ENCODE peak calls at places on chromosomes 7 and 10, in six cellular contexts. K, V, T, C, S and W are unnamed samples.

GRCh38 chr7:510061-510481 is 9.6 kb downstream of the PDGFA start:
- DNase-seq in K (peak), V (peak), T (no peak), C (no peak), S (no peak), W (no peak)

GRCh38 chr10:48455392-48456151 is 149.1 kb downstream of the MAPK8 start:
- DNase-seq in K (peak), V (no peak), T (no peak), C (no peak), S (no peak), W (no peak)

GRCh38 chr7:32495298-32496051 is at the start of gene AVL9:
- DNase-seq in K (peak), V (peak), T (peak), C (peak), S (peak), W (peak)

GRCh38 chr7:141201145-141201885 is 127.5 kb downstream of the TMEM178B start:
- DNase-seq in K (no peak), V (no peak), T (no peak), C (no peak), S (no peak), W (no peak)

GRCh38 chr7:158648787-158649186 is 55.8 kb downstream of the NCAPG2 start:
- DNase-seq in K (no peak), V (no peak), T (no peak), C (peak), S (no peak), W (no peak)

GRCh38 chr7:116169060-116169459 is 41.3 kb upstream of the TES start:
- DNase-seq in K (no peak), V (no peak), T (no peak), C (peak), S (no peak), W (no peak)

GRCh38 chr7:98674881-98675280 is 57.8 kb downstream of the NPTX2 start:
- DNase-seq in K (no peak), V (no peak), T (no peak), C (no peak), S (no peak), W (no peak)

GRCh38 chr7:93873998-93874574 is 16.5 kb downstream of the TFPI2 start:
- DNase-seq in K (no peak), V (no peak), T (no peak), C (no peak), S (no peak), W (no peak)

GRCh38 chr10:114681542-114681941 is 23.5 kb upstream of the ABLIM1 start:
- DNase-seq in K (no peak), V (peak), T (no peak), C (peak), S (no peak), W (no peak)

GRCh38 chr7:142807855-142808460 is 37.2 kb downstream of the PRSS2 start:
- DNase-seq in K (no peak), V (no peak), T (no peak), C (peak), S (peak), W (no peak)

GRCh38 chr7:64608116-64608910 is 45.4 kb upstream of the ZNF680 start:
- DNase-seq in K (no peak), V (no peak), T (no peak), C (no peak), S (no peak), W (no peak)

DNA sequence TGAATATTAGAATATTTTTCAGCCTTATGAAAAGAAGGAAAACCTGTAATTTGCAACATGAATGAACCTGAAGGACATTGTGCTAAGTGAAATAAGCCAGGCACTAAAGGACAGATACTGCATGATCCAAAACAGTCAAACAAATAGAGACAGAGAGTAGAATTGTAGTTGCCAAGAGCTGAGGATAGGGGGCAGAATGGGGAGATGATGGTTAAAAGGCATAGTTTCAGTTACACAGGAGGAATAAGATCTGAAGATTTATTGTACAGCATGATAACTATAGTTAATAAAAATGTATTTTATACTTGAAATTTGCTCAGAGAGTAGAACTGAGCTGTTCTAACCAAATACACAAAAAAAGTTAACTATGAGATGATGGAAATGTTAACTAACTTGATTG is 149.0 kb upstream of the TMEM106B start:
- DNase-seq in K (no peak), V (no peak), T (no peak), C (no peak), S (no peak), W (no peak)
- TF ChIP-seq CTCF in K (no peak), V (no peak), T (no peak), C (peak), S (peak), W (no peak)

GRCh38 chr7:8159595-8159994 is 102.4 kb downstream of the ICA1 start:
- DNase-seq in K (no peak), V (no peak), T (no peak), C (no peak), S (no peak), W (no peak)

GRCh38 chr7:8160250-8160649 is 101.7 kb downstream of the ICA1 start:
- DNase-seq in K (no peak), V (no peak), T (no peak), C (no peak), S (no peak), W (no peak)

GRCh38 chr7:8161398-8161828 is 100.6 kb downstream of the ICA1 start:
- DNase-seq in K (no peak), V (no peak), T (no peak), C (no peak), S (no peak), W (no peak)

GRCh38 chr7:8162181-8162580 is 99.8 kb downstream of the ICA1 start:
- DNase-seq in K (no peak), V (no peak), T (no peak), C (no peak), S (no peak), W (no peak)

DNA sequence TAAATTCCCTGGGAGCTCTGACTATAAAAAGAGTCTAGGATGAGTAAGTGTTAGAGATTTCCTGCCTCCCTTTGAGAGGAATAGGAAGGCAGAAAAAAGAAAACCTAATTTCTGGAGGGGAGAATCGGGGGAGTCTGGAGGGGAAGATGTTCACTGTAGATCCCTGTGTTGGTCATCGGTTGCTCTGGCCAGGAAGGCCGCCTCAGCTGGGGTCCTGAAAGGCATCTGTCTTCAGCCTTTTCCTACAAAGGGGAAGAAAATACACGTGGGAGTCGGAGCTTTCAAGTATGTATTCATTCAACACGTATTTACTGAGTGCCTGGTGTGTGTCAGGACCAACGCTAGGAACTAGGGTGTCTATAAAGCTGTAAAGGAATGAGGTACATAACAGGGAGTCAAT is 101.2 kb downstream of the ICA1 start:
- DNase-seq in K (no peak), V (no peak), T (no peak), C (peak), S (no peak), W (no peak)
- TF ChIP-seq CTCF in K (no peak), V (no peak), T (no peak), C (no peak), S (no peak), W (no peak)

DNA sequence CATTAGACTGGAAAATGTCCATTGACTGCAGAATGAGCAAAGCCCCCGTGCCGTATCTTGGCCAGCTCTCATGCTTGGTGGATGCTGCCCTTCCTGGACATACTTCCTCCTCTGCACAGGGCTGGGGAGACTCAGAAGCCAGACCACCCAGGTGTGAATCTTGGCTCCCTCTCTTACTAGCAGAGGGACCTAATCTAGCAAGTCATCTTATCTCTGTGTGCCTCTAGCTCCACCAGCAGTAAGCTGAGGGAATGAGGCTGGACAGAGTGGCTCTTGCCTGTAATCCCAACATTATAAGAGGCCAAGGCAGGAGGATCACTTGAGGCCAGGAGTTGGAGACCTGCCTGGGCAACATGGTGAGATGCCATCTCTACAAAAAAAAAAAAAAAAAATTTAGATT is 173.8 kb upstream of the GHITM start:
- DNase-seq in K (no peak), V (no peak), T (no peak), C (no peak), S (no peak), W (no peak)
- TF ChIP-seq CTCF in K (no peak), V (no peak), T (no peak), C (no peak), S (no peak), W (no peak)

DNA sequence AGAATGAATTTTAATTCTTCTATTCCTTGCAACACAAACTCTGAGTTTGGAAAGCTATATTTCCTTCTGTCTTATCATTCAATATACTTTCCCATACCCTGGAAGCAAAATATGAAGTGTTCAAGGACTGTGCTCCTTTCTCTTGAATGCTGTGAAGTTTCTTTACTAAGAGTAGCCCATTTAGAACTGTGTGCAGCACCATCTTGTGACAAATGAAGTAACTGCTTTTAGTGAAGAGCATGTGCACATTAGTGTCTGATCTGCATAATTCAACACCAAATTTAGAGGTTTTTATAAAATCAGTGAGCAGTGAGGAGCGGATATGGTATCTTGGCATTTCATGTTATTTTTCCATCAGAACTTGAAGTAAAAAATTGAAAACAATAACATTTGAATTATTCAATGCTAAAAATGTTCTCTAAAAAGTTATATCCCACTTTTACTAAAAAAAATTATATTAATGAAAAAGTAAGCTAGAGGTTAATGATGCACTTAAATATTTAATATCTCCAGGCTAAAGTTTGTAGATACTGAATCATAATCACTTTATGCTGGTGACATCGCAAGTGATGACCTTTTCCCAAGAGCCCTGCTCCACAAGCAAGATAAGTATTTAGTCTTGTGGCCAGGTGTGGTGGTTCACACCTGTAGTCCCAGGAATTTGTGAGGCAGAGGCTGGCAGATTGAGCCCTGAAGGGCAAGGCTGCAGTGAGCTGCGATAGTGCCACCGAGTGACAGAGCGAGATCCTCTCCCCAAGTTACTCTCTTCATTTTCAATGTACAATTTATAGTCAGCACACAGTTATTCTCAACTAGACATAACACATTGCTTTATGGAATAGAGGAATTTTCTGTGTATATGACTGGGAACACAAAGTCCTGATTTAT is 108.8 kb upstream of the PCLO start:
- DNase-seq in K (no peak), V (no peak), T (no peak), C (peak), S (peak), W (no peak)
- TF ChIP-seq CTCF in K (no peak), V (no peak), T (no peak), C (no peak), S (peak), W (no peak)

DNA sequence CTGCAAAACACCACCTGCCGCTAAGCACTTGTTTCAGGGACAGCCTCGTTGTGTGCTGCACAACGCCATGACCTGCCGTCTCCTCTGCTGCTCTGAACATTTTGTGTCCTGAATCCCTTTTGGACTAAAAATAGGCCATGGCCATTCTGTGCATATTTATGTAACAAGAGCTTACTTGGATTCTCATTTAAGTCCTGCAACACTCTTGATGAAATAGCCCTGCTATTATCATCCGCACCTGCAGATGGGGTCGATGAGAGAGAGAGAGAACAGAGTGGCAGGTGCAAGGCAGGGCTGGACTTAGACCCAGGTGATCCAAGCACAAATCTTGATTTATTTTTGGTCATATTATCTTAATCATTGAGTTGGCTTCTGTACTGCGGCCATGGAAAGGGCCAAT is 121.2 kb upstream of the PRKCQ start:
- DNase-seq in K (no peak), V (no peak), T (no peak), C (no peak), S (no peak), W (no peak)
- TF ChIP-seq CTCF in K (no peak), V (no peak), T (no peak), C (no peak), S (peak), W (no peak)

GRCh38 chr10:127145173-127145572 is 51.2 kb downstream of the INSYN2A start:
- DNase-seq in K (no peak), V (no peak), T (no peak), C (peak), S (no peak), W (no peak)

GRCh38 chr10:127142831-127143230 is 53.6 kb downstream of the INSYN2A start:
- DNase-seq in K (no peak), V (no peak), T (no peak), C (no peak), S (no peak), W (no peak)

GRCh38 chr10:127137391-127137790 is 59.0 kb downstream of the INSYN2A start:
- DNase-seq in K (no peak), V (no peak), T (no peak), C (no peak), S (no peak), W (no peak)

GRCh38 chr10:127142141-127142540 is 54.2 kb downstream of the INSYN2A start:
- DNase-seq in K (no peak), V (no peak), T (no peak), C (no peak), S (no peak), W (no peak)
- TF ChIP-seq CTCF in K (no peak), V (no peak), T (no peak), C (no peak), S (no peak), W (no peak)

GRCh38 chr7:13282377-13282980 is 595.0 kb downstream of the ARL4A start:
- DNase-seq in K (no peak), V (no peak), T (no peak), C (peak), S (no peak), W (no peak)

GRCh38 chr7:13278020-13278419 is 590.6 kb downstream of the ARL4A start:
- DNase-seq in K (no peak), V (no peak), T (no peak), C (no peak), S (no peak), W (no peak)

GRCh38 chr7:13279854-13280435 is 592.5 kb downstream of the ARL4A start:
- DNase-seq in K (no peak), V (no peak), T (no peak), C (no peak), S (no peak), W (no peak)

GRCh38 chr7:13276977-13277376 is 589.5 kb downstream of the ARL4A start:
- DNase-seq in K (no peak), V (no peak), T (no peak), C (peak), S (no peak), W (no peak)
- TF ChIP-seq CTCF in K (no peak), V (no peak), T (no peak), C (peak), S (peak), W (peak)

GRCh38 chr7:100189061-100189460 is 11.3 kb downstream of the STAG3 start:
- DNase-seq in K (no peak), V (no peak), T (no peak), C (no peak), S (no peak), W (no peak)
- TF ChIP-seq CTCF in K (no peak), V (no peak), T (no peak), C (peak), S (no peak), W (peak)